ENCODE peak calls at places on chromosomes 6 and 20, in five cellular contexts. K, U, G, M and S are unnamed samples.

GRCh38 chr20:4234128-4234527 is 218.8 kb upstream of the RNF24 start:
- DNase-seq in M (no peak), K (peak; percentile 95), G (peak; percentile 95), U (no peak), S (peak; percentile 84)

GRCh38 chr6:63676412-63677114 is 41.0 kb downstream of the PHF3 start:
- DNase-seq in K (peak; percentile 22), U (no peak), M (no peak), G (no peak), S (no peak)

GRCh38 chr6:79250107-79250514 is 15.6 kb upstream of the HMGN3 start:
- DNase-seq in G (no peak), K (no peak), U (no peak), M (no peak), S (no peak)

GRCh38 chr20:2867081-2867860 is 6.0 kb upstream of the PTPRA start:
- DNase-seq in M (no peak), K (no peak), U (no peak), G (no peak), S (no peak)

GRCh38 chr20:37358366-37359150 is 12.6 kb downstream of the SRC start:
- DNase-seq in U (no peak), M (peak; percentile 71), K (no peak), G (peak; percentile 36), S (no peak)

GRCh38 chr6:163671791-163672190 is 257.3 kb downstream of the QKI start:
- DNase-seq in K (no peak), G (no peak), U (no peak), M (no peak), S (no peak)

GRCh38 chr6:3759656-3760245 is 8.2 kb upstream of the PXDC1 start:
- DNase-seq in G (peak; percentile 93), U (no peak), M (no peak), K (peak; percentile 91), S (peak; percentile 73)

GRCh38 chr6:160393966-160394653 is 45.9 kb downstream of the SLC22A3 start:
- DNase-seq in G (no peak), K (no peak), M (no peak), U (peak; percentile 69), S (peak; percentile 91)

GRCh38 chr6:108630050-108630714 is 69.5 kb downstream of the FOXO3 start:
- DNase-seq in U (no peak), K (no peak), M (no peak), G (no peak), S (no peak)

GRCh38 chr6:32317532-32317931 is 54.2 kb downstream of the TSBP1 start:
- DNase-seq in M (no peak), U (no peak), G (no peak), K (no peak), S (peak; percentile 17)

GRCh38 chr6:125004198-125004597 is 42.0 kb downstream of the RNF217 start:
- DNase-seq in U (no peak), M (no peak), K (no peak), G (no peak), S (peak; percentile 36)

GRCh38 chr6:143123081-143123480 is 62.4 kb downstream of the AIG1 start:
- DNase-seq in U (no peak), K (peak; percentile 32), G (peak; percentile 78), M (no peak), S (no peak)

GRCh38 chr6:56671160-56671559 is 28.5 kb upstream of the DST start:
- DNase-seq in M (no peak), K (no peak), G (no peak), U (no peak), S (no peak)

GRCh38 chr20:3980260-3981131 is 34.9 kb downstream of the RNF24 start:
- DNase-seq in G (peak; percentile 58), M (no peak), U (peak; percentile 59), K (peak; percentile 78), S (peak; percentile 82)

GRCh38 chr20:39879296-39879695 is 809.7 kb downstream of the MAFB start:
- DNase-seq in K (no peak), M (no peak), U (no peak), G (peak; percentile 45), S (no peak)

GRCh38 chr6:156883497-156884252 is 106.5 kb downstream of the ARID1B start:
- DNase-seq in M (peak; percentile 70), G (no peak), K (no peak), U (no peak), S (no peak)

GRCh38 chr20:6580486-6580885 is 187.0 kb upstream of the BMP2 start:
- DNase-seq in G (no peak), K (no peak), M (no peak), U (no peak), S (no peak)

GRCh38 chr6:509676-510075 is 118.1 kb downstream of the IRF4 start:
- DNase-seq in G (no peak), U (no peak), K (no peak), M (no peak), S (no peak)

GRCh38 chr6:166647896-166648295 is 20.8 kb upstream of the RPS6KA2 start:
- DNase-seq in M (no peak), G (no peak), U (no peak), K (no peak), S (no peak)

GRCh38 chr6:146981981-146982380 is 222.2 kb upstream of the STXBP5 start:
- DNase-seq in G (no peak), M (no peak), U (no peak), K (no peak), S (no peak)

GRCh38 chr6:23690650-23691049 is 435.4 kb upstream of the NRSN1 start:
- DNase-seq in M (no peak), K (no peak), U (no peak), G (no peak), S (no peak)

GRCh38 chr20:37323985-37324384 is 22.0 kb upstream of the SRC start:
- DNase-seq in G (peak; percentile 93), M (no peak), K (peak; percentile 89), U (no peak), S (peak; percentile 66)

GRCh38 chr20:62558779-62559178 is 83.0 kb upstream of the GATA5 start:
- DNase-seq in U (no peak), K (no peak), M (no peak), G (no peak), S (no peak)

GRCh38 chr6:33987531-33988021 is 158.3 kb downstream of the GRM4 start:
- DNase-seq in K (no peak), G (no peak), U (no peak), M (peak; percentile 47), S (no peak)

GRCh38 chr20:23009636-23010035 is 25.5 kb upstream of the SSTR4 start:
- DNase-seq in G (no peak), U (peak; percentile 51), M (no peak), K (peak; percentile 18), S (no peak)

GRCh38 chr6:45851001-45851400 is 164.7 kb downstream of the CLIC5 start:
- DNase-seq in M (no peak), K (no peak), U (no peak), G (no peak), S (no peak)

GRCh38 chr6:152170702-152171667 is 363.5 kb downstream of the ESR1 start:
- DNase-seq in M (no peak), G (no peak), K (peak; percentile 42), U (no peak), S (peak; percentile 74)

GRCh38 chr20:13262302-13262650 is 41.2 kb downstream of the ISM1 start:
- DNase-seq in K (no peak), G (no peak), M (no peak), U (no peak), S (no peak)
- TF ChIP-seq CTCF in K (no peak), G (no peak), M (no peak), U (no peak), S (no peak)

GRCh38 chr20:57335392-57335791 is 5.8 kb downstream of the SPO11 start:
- DNase-seq in U (no peak), K (no peak), G (peak; percentile 15), M (no peak), S (no peak)
- TF ChIP-seq CTCF in U (peak; percentile 16), K (no peak), G (peak; percentile 30), M (no peak), S (no peak)

GRCh38 chr6:14322841-14323240 is 205.3 kb downstream of the CD83 start:
- DNase-seq in G (no peak), K (no peak), M (no peak), U (no peak), S (no peak)

GRCh38 chr6:14324042-14324441 is 206.5 kb downstream of the CD83 start:
- DNase-seq in G (no peak), M (no peak), U (no peak), K (no peak), S (no peak)

GRCh38 chr6:14317616-14318015 is 200.0 kb downstream of the CD83 start:
- DNase-seq in G (no peak), U (no peak), M (no peak), K (no peak), S (no peak)

GRCh38 chr6:14320342-14320741 is 202.8 kb downstream of the CD83 start:
- DNase-seq in M (no peak), U (no peak), K (no peak), G (no peak), S (no peak)

DNA sequence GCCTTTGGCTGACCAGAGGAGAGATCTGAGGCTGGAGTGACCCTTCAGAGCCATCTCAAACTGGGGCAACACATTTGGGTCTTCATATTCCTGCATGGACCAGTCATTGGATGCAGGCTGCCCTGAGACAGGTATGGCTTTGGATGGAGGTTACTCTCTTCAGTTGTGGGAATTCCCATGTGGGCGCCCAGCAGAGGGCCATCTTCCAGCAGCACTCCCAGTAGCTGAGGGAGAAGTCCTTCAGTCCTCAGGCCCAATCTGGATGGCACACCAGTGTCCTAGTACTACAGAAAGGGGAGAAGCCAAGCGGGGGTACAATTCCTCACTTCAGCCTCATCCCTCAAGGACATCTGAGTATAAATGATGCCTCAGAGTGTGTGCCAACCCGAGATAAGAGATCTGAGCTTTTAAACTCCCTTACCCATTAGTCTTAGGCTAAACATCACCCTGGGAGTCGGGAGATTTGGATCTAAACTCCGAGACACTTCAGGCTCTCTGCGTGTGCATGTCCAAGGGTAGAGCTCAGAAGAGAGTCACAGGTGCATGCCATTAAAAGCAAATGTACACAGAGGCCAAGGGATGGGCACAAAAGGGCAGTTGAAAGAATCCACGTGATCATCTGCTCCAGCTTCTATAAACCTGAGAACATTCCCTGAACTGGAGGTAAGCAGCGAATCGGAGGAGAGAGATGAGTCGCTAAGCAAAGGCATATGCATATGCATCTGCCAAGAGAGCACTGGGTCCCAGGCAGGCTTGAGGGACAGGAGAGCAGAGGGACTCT is 204.6 kb downstream of the CD83 start:
- DNase-seq in U (no peak), K (no peak), M (no peak), G (no peak), S (peak; percentile 8)
- TF ChIP-seq CTCF in U (no peak), K (no peak), M (no peak), G (no peak), S (peak; percentile 28)

DNA sequence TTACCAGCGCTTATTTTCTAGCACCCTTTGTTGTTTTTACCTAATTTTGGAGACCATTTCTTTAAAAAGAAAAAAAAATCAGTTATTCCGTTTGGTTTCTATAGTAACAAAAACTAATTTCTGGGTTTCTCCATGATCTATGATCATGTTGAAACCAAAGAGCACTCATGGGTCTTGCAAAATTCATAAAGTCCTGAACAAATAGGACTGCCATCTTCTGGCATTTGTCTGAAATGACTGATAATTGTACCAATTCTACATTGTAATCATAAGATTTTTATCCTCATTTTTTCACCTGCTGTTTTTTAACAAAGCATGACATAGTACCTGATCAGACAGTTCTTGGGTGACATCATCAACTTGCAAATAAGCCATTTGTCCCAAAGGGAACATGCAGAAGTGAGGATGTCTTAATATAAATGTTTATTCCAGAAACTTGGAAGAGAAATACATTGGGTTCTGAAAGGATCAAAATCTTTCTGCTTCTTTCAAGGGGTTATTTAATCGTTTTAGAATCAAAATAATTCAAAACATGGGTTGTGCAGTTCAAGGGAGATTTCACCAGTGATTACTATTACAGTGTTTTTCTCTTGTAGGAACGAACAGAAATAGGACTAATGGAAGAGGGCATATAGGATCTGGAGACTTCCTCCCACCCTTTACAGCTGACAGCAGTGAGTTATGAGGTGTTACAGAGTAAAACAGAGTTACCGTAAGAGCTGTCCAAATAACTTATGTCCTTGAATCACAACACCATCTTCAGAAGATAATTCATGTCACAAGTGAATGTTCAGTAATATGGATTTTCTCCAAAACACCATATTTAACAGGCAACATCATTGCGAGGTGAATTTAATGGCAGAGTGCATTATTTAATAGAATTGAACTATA is 87.1 kb upstream of the GJE1 start:
- DNase-seq in G (peak; percentile 74), K (peak; percentile 73), M (no peak), U (no peak), S (peak; percentile 38)
- TF ChIP-seq CTCF in G (peak; percentile 68), K (peak; percentile 42), M (no peak), U (peak; percentile 48), S (peak; percentile 41)